ENCODE peak calls at places on chromosome 6, in eight cellular contexts. One of them, this sample, is unnamed. For H3K9me3, the result is how much of the 10 kb centered on the place peaks cover.

GRCh38 chr6:164018127-164018526 is 603.6 kb downstream of the QKI start:
- DNase-seq in CD8-positive, alpha-beta T cell: no peak
- DNase-seq in GM12878: no peak
- DNase-seq in PC-3: no peak
- DNase-seq in Peyer's patch: no peak
- DNase-seq in endodermal cell: no peak
- DNase-seq in MG63: no peak
- DNase-seq in A549: no peak
- DNase-seq in this sample: no peak

GRCh38 chr6:50707652-50708325 is 5.5 kb upstream of the TFAP2D start:
- DNase-seq in PC-3: no peak
- DNase-seq in A549: no peak
- DNase-seq in Peyer's patch: no peak
- DNase-seq in MG63: peak
- DNase-seq in endodermal cell: peak
- DNase-seq in CD8-positive, alpha-beta T cell: no peak
- DNase-seq in GM12878: no peak
- DNase-seq in this sample: no peak

GRCh38 chr6:30485236-30485635 is 4.1 kb upstream of the HLA-E start:
- DNase-seq in GM12878: no peak
- DNase-seq in Peyer's patch: no peak
- DNase-seq in endodermal cell: no peak
- DNase-seq in PC-3: no peak
- DNase-seq in MG63: no peak
- DNase-seq in A549: no peak
- DNase-seq in CD8-positive, alpha-beta T cell: no peak
- DNase-seq in this sample: no peak

GRCh38 chr6:41707565-41708200 is 27.7 kb downstream of the TFEB start:
- DNase-seq in MG63: no peak
- DNase-seq in GM12878: no peak
- DNase-seq in CD8-positive, alpha-beta T cell: peak
- DNase-seq in A549: no peak
- DNase-seq in Peyer's patch: no peak
- DNase-seq in endodermal cell: no peak
- DNase-seq in PC-3: no peak
- DNase-seq in this sample: no peak

GRCh38 chr6:57190140-57190539 is 18.0 kb downstream of the BAG2 start:
- DNase-seq in MG63: no peak
- DNase-seq in Peyer's patch: no peak
- DNase-seq in PC-3: peak
- DNase-seq in CD8-positive, alpha-beta T cell: no peak
- DNase-seq in GM12878: no peak
- DNase-seq in A549: peak
- DNase-seq in endodermal cell: no peak
- DNase-seq in this sample: peak

GRCh38 chr6:34630040-34630439 is 66.5 kb downstream of the ILRUN start:
- DNase-seq in PC-3: peak
- DNase-seq in CD8-positive, alpha-beta T cell: no peak
- DNase-seq in MG63: no peak
- DNase-seq in A549: peak
- DNase-seq in endodermal cell: no peak
- DNase-seq in GM12878: no peak
- DNase-seq in Peyer's patch: no peak
- DNase-seq in this sample: peak

GRCh38 chr6:44737829-44738528 is 350.5 kb downstream of the CDC5L start:
- DNase-seq in PC-3: no peak
- DNase-seq in MG63: peak
- DNase-seq in A549: no peak
- DNase-seq in CD8-positive, alpha-beta T cell: no peak
- DNase-seq in endodermal cell: no peak
- DNase-seq in Peyer's patch: no peak
- DNase-seq in GM12878: peak
- DNase-seq in this sample: no peak

GRCh38 chr6:133863228-133863627 is 25.7 kb upstream of the TCF21 start:
- DNase-seq in endodermal cell: no peak
- DNase-seq in CD8-positive, alpha-beta T cell: no peak
- DNase-seq in GM12878: no peak
- DNase-seq in MG63: no peak
- DNase-seq in A549: no peak
- DNase-seq in PC-3: no peak
- DNase-seq in Peyer's patch: no peak
- DNase-seq in this sample: no peak

GRCh38 chr6:43938178-43939101 is 168.4 kb downstream of the VEGFA start:
- DNase-seq in A549: no peak
- DNase-seq in endodermal cell: peak
- DNase-seq in PC-3: no peak
- DNase-seq in GM12878: no peak
- DNase-seq in CD8-positive, alpha-beta T cell: no peak
- DNase-seq in Peyer's patch: no peak
- DNase-seq in MG63: no peak
- DNase-seq in this sample: no peak

GRCh38 chr6:53373638-53374037 is 24.9 kb upstream of the ELOVL5 start:
- DNase-seq in Peyer's patch: no peak
- DNase-seq in A549: no peak
- DNase-seq in MG63: no peak
- DNase-seq in GM12878: no peak
- DNase-seq in CD8-positive, alpha-beta T cell: no peak
- DNase-seq in endodermal cell: no peak
- DNase-seq in PC-3: no peak
- DNase-seq in this sample: no peak

GRCh38 chr6:112016335-112016734 is 37.6 kb upstream of the CCN6 start:
- DNase-seq in GM12878: no peak
- DNase-seq in A549: no peak
- DNase-seq in PC-3: peak
- DNase-seq in MG63: no peak
- DNase-seq in Peyer's patch: no peak
- DNase-seq in endodermal cell: no peak
- DNase-seq in CD8-positive, alpha-beta T cell: no peak
- DNase-seq in this sample: peak

GRCh38 chr6:159416891-159417540 is 247.8 kb downstream of the FNDC1 start:
- DNase-seq in PC-3: no peak
- DNase-seq in CD8-positive, alpha-beta T cell: no peak
- DNase-seq in MG63: no peak
- DNase-seq in A549: no peak
- DNase-seq in Peyer's patch: no peak
- DNase-seq in endodermal cell: no peak
- DNase-seq in GM12878: no peak
- DNase-seq in this sample: no peak

GRCh38 chr6:115932481-115932880 is 128.2 kb downstream of the FRK start:
- DNase-seq in Peyer's patch: no peak
- DNase-seq in A549: no peak
- DNase-seq in GM12878: no peak
- DNase-seq in endodermal cell: no peak
- DNase-seq in MG63: peak
- DNase-seq in PC-3: no peak
- DNase-seq in CD8-positive, alpha-beta T cell: no peak
- DNase-seq in this sample: no peak

GRCh38 chr6:2857580-2858337 is 16.1 kb upstream of the SERPINB1 start:
- DNase-seq in CD8-positive, alpha-beta T cell: peak
- DNase-seq in MG63: no peak
- DNase-seq in endodermal cell: no peak
- DNase-seq in PC-3: peak
- DNase-seq in A549: peak
- DNase-seq in GM12878: peak
- DNase-seq in Peyer's patch: peak
- DNase-seq in this sample: no peak

GRCh38 chr6:144349690-144350132 is 64.6 kb downstream of the UTRN start:
- DNase-seq in endodermal cell: no peak
- DNase-seq in GM12878: peak
- DNase-seq in A549: no peak
- DNase-seq in Peyer's patch: no peak
- DNase-seq in CD8-positive, alpha-beta T cell: no peak
- DNase-seq in PC-3: peak
- DNase-seq in MG63: no peak
- DNase-seq in this sample: peak

GRCh38 chr6:84568971-84569370 is 195.4 kb downstream of the TBX18 start:
- DNase-seq in PC-3: peak
- DNase-seq in CD8-positive, alpha-beta T cell: no peak
- DNase-seq in GM12878: no peak
- DNase-seq in A549: peak
- DNase-seq in endodermal cell: no peak
- DNase-seq in MG63: no peak
- DNase-seq in Peyer's patch: no peak
- DNase-seq in this sample: peak

GRCh38 chr6:143059616-143060353 is 904 bp upstream of the AIG1 start:
- DNase-seq in GM12878: no peak
- DNase-seq in CD8-positive, alpha-beta T cell: no peak
- DNase-seq in MG63: peak
- DNase-seq in endodermal cell: peak
- DNase-seq in A549: peak
- DNase-seq in Peyer's patch: no peak
- DNase-seq in PC-3: peak
- DNase-seq in this sample: peak

GRCh38 chr6:170184324-170184723 is 106.6 kb downstream of the DLL1 start:
- DNase-seq in CD8-positive, alpha-beta T cell: no peak
- DNase-seq in Peyer's patch: peak
- DNase-seq in MG63: no peak
- DNase-seq in endodermal cell: no peak
- DNase-seq in A549: no peak
- DNase-seq in GM12878: no peak
- DNase-seq in PC-3: no peak
- DNase-seq in this sample: no peak

GRCh38 chr6:170187669-170188566 is 103.0 kb downstream of the DLL1 start:
- DNase-seq in GM12878: no peak
- DNase-seq in MG63: no peak
- DNase-seq in A549: no peak
- DNase-seq in endodermal cell: no peak
- DNase-seq in Peyer's patch: no peak
- DNase-seq in PC-3: no peak
- DNase-seq in CD8-positive, alpha-beta T cell: peak
- DNase-seq in this sample: no peak

GRCh38 chr6:170186909-170187668 is 103.8 kb downstream of the DLL1 start:
- DNase-seq in Peyer's patch: peak
- DNase-seq in PC-3: no peak
- DNase-seq in CD8-positive, alpha-beta T cell: peak
- DNase-seq in endodermal cell: no peak
- DNase-seq in A549: no peak
- DNase-seq in GM12878: no peak
- DNase-seq in MG63: no peak
- DNase-seq in this sample: no peak

GRCh38 chr6:170185175-170185970 is 105.5 kb downstream of the DLL1 start:
- DNase-seq in MG63: no peak
- DNase-seq in Peyer's patch: no peak
- DNase-seq in endodermal cell: no peak
- DNase-seq in PC-3: no peak
- DNase-seq in GM12878: no peak
- DNase-seq in A549: no peak
- DNase-seq in CD8-positive, alpha-beta T cell: no peak
- DNase-seq in this sample: no peak

GRCh38 chr6:170186006-170186908 is 104.6 kb downstream of the DLL1 start:
- DNase-seq in endodermal cell: no peak
- DNase-seq in PC-3: no peak
- DNase-seq in A549: no peak
- DNase-seq in CD8-positive, alpha-beta T cell: peak
- DNase-seq in Peyer's patch: peak
- DNase-seq in MG63: no peak
- DNase-seq in GM12878: no peak
- DNase-seq in this sample: no peak
- H3K9me3 ChIP-seq in endodermal cell: under half
- H3K9me3 ChIP-seq in PC-3: under half
- H3K9me3 ChIP-seq in A549: under half
- H3K9me3 ChIP-seq in CD8-positive, alpha-beta T cell: under half
- H3K9me3 ChIP-seq in Peyer's patch: under half
- H3K9me3 ChIP-seq in MG63: under half
- H3K9me3 ChIP-seq in GM12878: under half
- H3K9me3 ChIP-seq in this sample: under half

GRCh38 chr6:124682751-124683150 is 279.5 kb upstream of the RNF217 start:
- DNase-seq in CD8-positive, alpha-beta T cell: no peak
- DNase-seq in PC-3: no peak
- DNase-seq in endodermal cell: no peak
- DNase-seq in A549: no peak
- DNase-seq in GM12878: no peak
- DNase-seq in MG63: no peak
- DNase-seq in Peyer's patch: no peak
- DNase-seq in this sample: no peak

GRCh38 chr6:124677874-124678273 is 284.4 kb upstream of the RNF217 start:
- DNase-seq in Peyer's patch: no peak
- DNase-seq in GM12878: no peak
- DNase-seq in MG63: no peak
- DNase-seq in CD8-positive, alpha-beta T cell: no peak
- DNase-seq in endodermal cell: no peak
- DNase-seq in A549: no peak
- DNase-seq in PC-3: no peak
- DNase-seq in this sample: no peak

GRCh38 chr6:124676033-124676432 is 286.2 kb upstream of the RNF217 start:
- DNase-seq in CD8-positive, alpha-beta T cell: no peak
- DNase-seq in PC-3: no peak
- DNase-seq in endodermal cell: no peak
- DNase-seq in GM12878: no peak
- DNase-seq in Peyer's patch: no peak
- DNase-seq in MG63: no peak
- DNase-seq in A549: no peak
- DNase-seq in this sample: peak

GRCh38 chr6:124683507-124683906 is 278.7 kb upstream of the RNF217 start:
- DNase-seq in endodermal cell: peak
- DNase-seq in CD8-positive, alpha-beta T cell: no peak
- DNase-seq in A549: no peak
- DNase-seq in GM12878: no peak
- DNase-seq in PC-3: no peak
- DNase-seq in MG63: no peak
- DNase-seq in Peyer's patch: no peak
- DNase-seq in this sample: no peak

GRCh38 chr6:124679392-124679791 is 282.8 kb upstream of the RNF217 start:
- DNase-seq in MG63: no peak
- DNase-seq in CD8-positive, alpha-beta T cell: no peak
- DNase-seq in endodermal cell: no peak
- DNase-seq in Peyer's patch: no peak
- DNase-seq in A549: no peak
- DNase-seq in GM12878: no peak
- DNase-seq in PC-3: no peak
- DNase-seq in this sample: no peak
- H3K9me3 ChIP-seq in MG63: under half
- H3K9me3 ChIP-seq in CD8-positive, alpha-beta T cell: under half
- H3K9me3 ChIP-seq in endodermal cell: under half
- H3K9me3 ChIP-seq in Peyer's patch: under half
- H3K9me3 ChIP-seq in A549: under half
- H3K9me3 ChIP-seq in GM12878: under half
- H3K9me3 ChIP-seq in PC-3: under half
- H3K9me3 ChIP-seq in this sample: under half

GRCh38 chr6:37971263-37971662 is 151.7 kb downstream of the ZFAND3 start:
- DNase-seq in MG63: no peak
- DNase-seq in PC-3: no peak
- DNase-seq in A549: no peak
- DNase-seq in Peyer's patch: no peak
- DNase-seq in endodermal cell: no peak
- DNase-seq in CD8-positive, alpha-beta T cell: no peak
- DNase-seq in GM12878: no peak
- DNase-seq in this sample: no peak
- H3K9me3 ChIP-seq in MG63: under half
- H3K9me3 ChIP-seq in PC-3: under half
- H3K9me3 ChIP-seq in A549: under half
- H3K9me3 ChIP-seq in Peyer's patch: under half
- H3K9me3 ChIP-seq in endodermal cell: under half
- H3K9me3 ChIP-seq in CD8-positive, alpha-beta T cell: under half
- H3K9me3 ChIP-seq in GM12878: under half
- H3K9me3 ChIP-seq in this sample: under half

GRCh38 chr6:20160541-20161283 is 51.6 kb downstream of the MBOAT1 start:
- DNase-seq in PC-3: no peak
- DNase-seq in GM12878: no peak
- DNase-seq in Peyer's patch: no peak
- DNase-seq in A549: no peak
- DNase-seq in endodermal cell: no peak
- DNase-seq in MG63: no peak
- DNase-seq in CD8-positive, alpha-beta T cell: no peak
- DNase-seq in this sample: no peak
- H3K9me3 ChIP-seq in PC-3: under half
- H3K9me3 ChIP-seq in GM12878: under half
- H3K9me3 ChIP-seq in Peyer's patch: under half
- H3K9me3 ChIP-seq in A549: under half
- H3K9me3 ChIP-seq in endodermal cell: under half
- H3K9me3 ChIP-seq in MG63: under half
- H3K9me3 ChIP-seq in CD8-positive, alpha-beta T cell: under half
- H3K9me3 ChIP-seq in this sample: under half